ENCODE peak calls at places on chromosomes 1 and 21, in four cellular contexts. V is sciatic nerve, O is NCI-H345, H is body of pancreas. U is an unnamed sample.
A peak's percentile ranks its signal among the peaks of the same experiment; 100 is the strongest.

GRCh38 chr1:51255331-51255730 is 19.3 kb downstream of the RNF11 start:
- DNase-seq in V (no peak), H (no peak), O (no peak), U (no peak)

GRCh38 chr1:59455206-59455605 is 158.3 kb downstream of the FGGY start:
- DNase-seq in H (no peak), O (no peak), V (no peak), U (no peak)

GRCh38 chr21:46295177-46295711 is 9.1 kb downstream of the YBEY start:
- DNase-seq in H (no peak), O (no peak), V (no peak), U (no peak)

GRCh38 chr21:42294273-42294880 is 20.8 kb downstream of the TFF3 start:
- DNase-seq in H (no peak), O (no peak), V (no peak), U (no peak)

GRCh38 chr1:48203287-48203900 is 19.1 kb upstream of the SLC5A9 start:
- DNase-seq in H (no peak), O (peak; percentile 40), V (no peak), U (no peak)

GRCh38 chr1:228393811-228394570 is 12.6 kb downstream of the TRIM11 start:
- DNase-seq in V (peak; percentile 54), O (no peak), H (peak; percentile 11), U (no peak)

GRCh38 chr21:44998621-44999427 is 59.0 kb downstream of the SLX9 start:
- DNase-seq in O (no peak), V (no peak), H (no peak), U (no peak)

GRCh38 chr1:188237573-188238353 is 1409.0 kb downstream of the PLA2G4A start:
- DNase-seq in O (no peak), H (no peak), V (no peak), U (no peak)

GRCh38 chr1:156859523-156860112 is 701 bp upstream of the INSRR start:
- DNase-seq in H (peak; percentile 24), O (no peak), V (no peak), U (no peak)

GRCh38 chr1:111837398-111837797 is 81.7 kb downstream of the DDX20 start:
- DNase-seq in H (no peak), V (no peak), O (no peak), U (no peak)

GRCh38 chr1:27627051-27627450 is 7.9 kb downstream of the FGR start:
- DNase-seq in O (no peak), V (no peak), H (no peak), U (no peak)

GRCh38 chr1:210792703-210793102 is 341.2 kb downstream of the KCNH1 start:
- DNase-seq in V (no peak), O (no peak), H (no peak), U (no peak)

GRCh38 chr1:226371049-226371694 is 36.7 kb downstream of the PARP1 start:
- DNase-seq in V (no peak), O (no peak), H (no peak), U (no peak)

GRCh38 chr1:180946537-180947507 is 34.1 kb downstream of the KIAA1614 start:
- DNase-seq in O (no peak), V (no peak), H (no peak), U (no peak)

GRCh38 chr1:89633103-89633744 is at the start of gene LRRC8C:
- DNase-seq in O (peak; percentile 70), V (peak; percentile 76), H (peak; percentile 30), U (peak; percentile 48)

U was measured in lung.